ENCODE peak calls at places on chromosomes 11 and 22, in six cellular contexts. K is stomach, W is upper lobe of left lung, S is transverse colon, P is endothelial cell of umbilical vein, U is GM23338. Z is an unnamed sample. For H3K4me1, the result is how much of the 10 kb centered on the place peaks cover.

GRCh38 chr11:111819161-111820058 is 52.0 kb downstream of the ALG9 start:
- DNase-seq in K (peak), W (no peak), S (peak), P (peak), U (no peak), Z (no peak)

GRCh38 chr11:10042699-10043098 is 251.3 kb downstream of the SBF2 start:
- DNase-seq in K (no peak), W (no peak), S (no peak), P (no peak), U (no peak), Z (no peak)

GRCh38 chr11:33387586-33387985 is 130.4 kb downstream of the HIPK3 start:
- DNase-seq in K (no peak), W (no peak), S (no peak), P (no peak), U (no peak), Z (no peak)

GRCh38 chr22:42376721-42377177 is 55.5 kb downstream of the NFAM1 start:
- DNase-seq in K (peak), W (no peak), S (peak), P (no peak), U (peak), Z (peak)

GRCh38 chr11:118128821-118129474 is 23.7 kb downstream of the SCN4B start:
- DNase-seq in K (no peak), W (no peak), S (no peak), P (no peak), U (no peak), Z (no peak)

GRCh38 chr11:130197386-130198035 is 37.9 kb downstream of the ST14 start:
- DNase-seq in K (no peak), W (no peak), S (no peak), P (no peak), U (no peak), Z (no peak)

GRCh38 chr11:125165111-125165663 is 636 bp downstream of the PKNOX2 start:
- DNase-seq in K (peak), W (peak), S (no peak), P (peak), U (peak), Z (peak)

GRCh38 chr11:29527391-29527936 is 489.4 kb downstream of the KCNA4 start:
- DNase-seq in K (no peak), W (no peak), S (no peak), P (peak), U (peak), Z (no peak)

GRCh38 chr22:33065230-33065629 is 7.0 kb upstream of the SYN3 start:
- DNase-seq in K (no peak), W (no peak), S (no peak), P (no peak), U (no peak), Z (no peak)

GRCh38 chr11:67052891-67053290 is 3.8 kb upstream of the RHOD start:
- DNase-seq in K (no peak), W (no peak), S (no peak), P (no peak), U (no peak), Z (no peak)

GRCh38 chr22:44968736-44969135 is 41.1 kb downstream of the PHF21B start:
- DNase-seq in K (no peak), W (no peak), S (no peak), P (no peak), U (peak), Z (no peak)
- TF ChIP-seq CTCF in K (no peak), W (no peak), S (no peak), P (no peak), U (peak), Z (no peak)

GRCh38 chr11:60913793-60914619 is at the start of gene TMEM109:
- DNase-seq in K (peak), W (peak), S (peak), P (peak), U (peak), Z (peak)
- TF ChIP-seq POLR2AphosphoS5 in K (peak), W (peak), S (peak), P (peak), U (peak), Z (no peak)

GRCh38 chr22:49791682-49792081 is 36.0 kb downstream of the BRD1 start:
- DNase-seq in K (no peak), W (no peak), S (no peak), P (no peak), U (no peak), Z (no peak)

GRCh38 chr22:49790912-49791311 is 36.8 kb downstream of the BRD1 start:
- DNase-seq in K (no peak), W (peak), S (no peak), P (no peak), U (no peak), Z (no peak)

GRCh38 chr22:49793296-49793695 is 34.4 kb downstream of the BRD1 start:
- DNase-seq in K (no peak), W (no peak), S (no peak), P (no peak), U (no peak), Z (no peak)

GRCh38 chr22:49793871-49794270 is 33.8 kb downstream of the BRD1 start:
- DNase-seq in K (no peak), W (peak), S (no peak), P (no peak), U (no peak), Z (no peak)

GRCh38 chr22:49792107-49792506 is 35.6 kb downstream of the BRD1 start:
- DNase-seq in K (no peak), W (no peak), S (no peak), P (no peak), U (no peak), Z (no peak)
- H3K4me1 ChIP-seq in K (half or more), W (under half), S (under half), P (under half), U (under half), Z (half or more)

GRCh38 chr11:47551086-47551485 is 1.8 kb downstream of the CELF1 start:
- DNase-seq in K (no peak), W (no peak), S (no peak), P (peak), U (peak), Z (no peak)
- TF ChIP-seq CTCF in K (no peak), W (no peak), S (peak), P (peak), U (peak), Z (no peak)

GRCh38 chr11:65382804-65383368 is 440 bp upstream of the SLC25A45 start:
- DNase-seq in K (peak), W (peak), S (peak), P (no peak), U (no peak), Z (peak)
- TF ChIP-seq POLR2AphosphoS5 in K (no peak), W (no peak), S (no peak), P (no peak), U (no peak), Z (no peak)

GRCh38 chr11:104148696-104149095 is 15.3 kb downstream of the PDGFD start:
- DNase-seq in K (no peak), W (no peak), S (no peak), P (no peak), U (no peak), Z (no peak)

GRCh38 chr11:104151404-104152204 is 12.3 kb downstream of the PDGFD start:
- DNase-seq in K (no peak), W (no peak), S (no peak), P (peak), U (no peak), Z (no peak)

GRCh38 chr11:104148074-104148473 is 15.9 kb downstream of the PDGFD start:
- DNase-seq in K (no peak), W (no peak), S (no peak), P (no peak), U (no peak), Z (no peak)

GRCh38 chr11:104154296-104154695 is 9.7 kb downstream of the PDGFD start:
- DNase-seq in K (no peak), W (no peak), S (no peak), P (no peak), U (no peak), Z (no peak)

GRCh38 chr11:104152941-104153340 is 11.0 kb downstream of the PDGFD start:
- DNase-seq in K (no peak), W (no peak), S (no peak), P (peak), U (no peak), Z (no peak)
- H3K4me1 ChIP-seq in K (under half), W (under half), S (under half), P (under half), U (under half), Z (under half)

DNA sequence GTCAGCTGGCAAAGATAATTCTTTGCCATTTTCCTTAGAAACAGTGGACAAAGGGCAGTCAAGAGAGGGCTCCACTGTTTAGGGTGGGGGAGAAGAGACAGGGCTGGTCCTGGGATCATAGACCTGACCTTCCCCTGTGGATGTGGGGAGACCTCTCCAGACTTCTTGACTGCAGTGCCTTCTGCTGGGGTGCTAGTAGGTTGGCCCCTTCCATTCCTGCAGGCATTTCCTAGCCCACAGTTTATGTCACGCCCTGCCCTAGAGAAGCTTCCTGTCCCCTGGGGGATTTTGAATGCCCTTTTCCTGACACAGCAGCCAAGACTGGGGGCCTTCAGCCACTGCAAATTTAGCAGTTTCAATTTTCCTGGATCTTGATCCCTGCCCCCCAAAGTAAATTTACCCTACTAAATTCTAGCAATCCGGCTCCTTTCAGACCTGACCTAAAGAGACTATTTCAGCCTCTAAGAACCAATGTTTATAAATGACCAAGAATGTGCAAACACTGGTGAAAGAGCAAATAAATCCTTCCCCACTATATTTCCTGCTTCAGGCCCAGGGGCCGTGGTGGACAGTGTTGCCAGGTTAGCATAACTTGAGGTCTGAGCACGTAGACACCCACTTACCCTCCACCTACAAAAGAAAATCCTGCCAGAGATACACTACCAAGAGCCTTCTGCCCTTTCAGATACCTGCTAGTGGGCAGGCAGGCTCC is 58.4 kb downstream of the PPFIBP2 start:
- DNase-seq in K (peak), W (no peak), S (no peak), P (peak), U (peak), Z (no peak)
- TF ChIP-seq CTCF in K (no peak), W (no peak), S (peak), P (no peak), U (no peak), Z (no peak)

GRCh38 chr22:24514241-24515024 is 19.3 kb downstream of the UPB1 start:
- DNase-seq in K (peak), W (no peak), S (peak), P (no peak), U (no peak), Z (no peak)
- TF ChIP-seq POLR2AphosphoS5 in K (no peak), W (no peak), S (no peak), P (no peak), U (no peak), Z (no peak)

Z was measured in sigmoid colon.